ENCODE peak calls at places on chromosomes 5 and 9, in ten cellular contexts. Q is GM12891, D is breast epithelium, H is SK-N-MC, Y is GM12892, B is stomach, T is prostate gland, R is sigmoid colon, I is GM23338, N is HepG2. X is an unnamed sample.

GRCh38 chr5:3837544-3837943 is 241.9 kb downstream of the IRX1 start:
- DNase-seq in Q (no peak), D (no peak), H (no peak), Y (no peak), B (no peak), T (no peak), R (no peak), I (no peak), N (no peak), X (no peak)

GRCh38 chr5:74415695-74416102 is 224.8 kb downstream of the ENC1 start:
- DNase-seq in Q (no peak), D (no peak), H (no peak), Y (no peak), B (no peak), T (no peak), R (no peak), I (no peak), N (peak), X (peak)

GRCh38 chr9:98538626-98539031 is 170.1 kb downstream of the GABBR2 start:
- DNase-seq in Q (no peak), D (peak), H (no peak), Y (no peak), B (no peak), T (no peak), R (no peak), I (no peak), N (no peak), X (no peak)

GRCh38 chr5:181181650-181182565 is 23.1 kb downstream of the TRIM7 start:
- DNase-seq in Q (no peak), D (peak), H (no peak), Y (no peak), B (peak), T (no peak), R (peak), I (peak), N (peak), X (peak)

GRCh38 chr5:154384480-154385235 is 61.1 kb upstream of the SAP30L start:
- DNase-seq in Q (peak), D (no peak), H (no peak), Y (peak), B (no peak), T (no peak), R (no peak), I (no peak), N (no peak), X (no peak)

GRCh38 chr9:86500667-86501435 is 146.6 kb upstream of the TUT7 start:
- DNase-seq in Q (no peak), D (no peak), H (no peak), Y (no peak), B (no peak), T (no peak), R (no peak), I (no peak), N (no peak), X (no peak)

GRCh38 chr5:81739283-81739682 is 11.6 kb downstream of the SSBP2 start:
- DNase-seq in Q (no peak), D (no peak), H (no peak), Y (no peak), B (no peak), T (no peak), R (no peak), I (no peak), N (no peak), X (no peak)

GRCh38 chr9:86287013-86287412 is 4.7 kb upstream of the ISCA1 start:
- DNase-seq in Q (no peak), D (no peak), H (no peak), Y (no peak), B (no peak), T (no peak), R (no peak), I (peak), N (peak), X (no peak)

GRCh38 chr5:143026380-143026779 is 256.2 kb downstream of the ARHGAP26 start:
- DNase-seq in Q (no peak), D (no peak), H (no peak), Y (no peak), B (no peak), T (no peak), R (no peak), I (no peak), N (no peak), X (no peak)
- TF ChIP-seq POLR2AphosphoS5 in Q (no peak), D (no peak), H (no peak), Y (peak), B (no peak), T (no peak), R (no peak), I (no peak), N (no peak), X (no peak)

GRCh38 chr5:15008476-15008875 is 136.9 kb upstream of the ANKH start:
- DNase-seq in Q (no peak), D (peak), H (peak), Y (no peak), B (peak), T (peak), R (peak), I (peak), N (peak), X (peak)
- TF ChIP-seq POLR2AphosphoS5 in Q (no peak), D (peak), H (no peak), Y (no peak), B (peak), T (peak), R (peak), I (no peak), N (no peak), X (peak)

GRCh38 chr5:157265714-157266285 is at the start of gene CYFIP2:
- DNase-seq in Q (peak), D (no peak), H (no peak), Y (peak), B (peak), T (peak), R (peak), I (peak), N (no peak), X (peak)
- TF ChIP-seq POLR2AphosphoS5 in Q (no peak), D (no peak), H (peak), Y (peak), B (no peak), T (no peak), R (no peak), I (peak), N (peak), X (no peak)

DNA sequence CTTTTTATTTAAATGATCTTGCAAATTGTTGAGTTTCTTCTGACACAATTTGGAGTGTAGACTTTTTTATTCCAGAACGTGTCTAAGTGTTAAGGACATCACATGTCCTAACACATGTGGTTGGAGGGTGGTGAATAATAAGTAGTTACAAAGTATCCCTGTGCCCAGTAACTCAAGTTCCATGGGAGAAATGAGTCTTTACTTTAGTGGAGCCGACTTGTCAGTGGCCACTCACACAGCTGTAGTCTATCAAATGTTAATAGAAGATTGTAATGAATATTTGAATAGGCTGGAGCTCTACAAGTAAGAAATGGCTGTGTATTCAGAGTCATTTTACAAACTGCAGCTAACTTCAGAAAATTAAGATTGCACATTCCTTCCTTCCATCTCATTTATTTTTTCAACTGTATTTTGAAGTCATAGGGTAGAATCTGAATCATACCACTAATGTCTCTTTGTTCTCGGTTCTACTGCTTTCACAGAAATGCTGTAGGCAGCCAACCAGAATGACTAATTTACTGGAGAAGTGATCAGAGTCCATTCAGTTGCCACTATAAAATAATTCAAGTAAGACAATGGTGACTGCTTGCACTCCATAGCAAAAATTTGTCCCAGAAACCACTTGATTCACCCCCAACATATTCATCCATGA is 394.9 kb downstream of the NR2F1-AS1 start:
- DNase-seq in Q (no peak), D (no peak), H (no peak), Y (no peak), B (no peak), T (no peak), R (no peak), I (no peak), N (no peak), X (peak)
- TF ChIP-seq POLR2AphosphoS5 in Q (no peak), D (no peak), H (no peak), Y (no peak), B (no peak), T (no peak), R (no peak), I (no peak), N (no peak), X (no peak)

DNA sequence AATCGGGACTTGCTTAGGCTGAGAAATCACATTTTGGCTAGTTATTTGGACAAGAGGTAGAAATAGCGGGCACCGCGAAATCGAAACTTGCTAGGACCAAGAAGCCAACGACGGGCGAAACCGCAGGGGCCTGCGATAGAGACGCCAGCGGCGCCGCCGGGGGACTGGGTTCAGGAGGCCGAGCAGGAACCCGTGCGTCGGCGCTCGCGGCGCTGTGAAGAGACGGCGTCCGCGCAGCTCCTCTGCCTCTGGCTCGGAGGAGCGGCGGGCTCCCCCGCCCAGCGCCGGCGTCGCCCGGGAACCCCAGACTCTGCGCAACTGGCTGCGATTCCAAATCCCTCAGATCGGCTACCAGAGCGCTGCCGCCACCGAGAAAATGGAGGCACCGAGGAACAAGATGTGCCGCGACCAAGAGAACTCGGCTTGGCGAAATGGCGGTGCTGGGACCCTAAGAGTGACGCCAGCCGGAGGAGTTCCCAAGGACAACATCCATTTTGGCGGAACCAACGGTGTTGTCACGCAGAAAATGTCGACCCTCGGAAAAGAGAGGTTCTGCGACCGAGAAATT is 26.2 kb upstream of the ANXA2R start:
- DNase-seq in Q (peak), D (peak), H (no peak), Y (peak), B (peak), T (peak), R (peak), I (peak), N (peak), X (peak)
- TF ChIP-seq POLR2AphosphoS5 in Q (peak), D (peak), H (peak), Y (no peak), B (peak), T (no peak), R (no peak), I (peak), N (no peak), X (peak)

X was measured in endothelial cell of umbilical vein.